ENCODE peak calls at places on chromosomes 11 and 22, in nine cellular contexts. G is RWPE2; C is RKO; F is NCI-H1930; Y is skeletal muscle cell; S is astrocyte of the spinal cord; Z is cortex of kidney; V is NCI-H460; L is CD8-positive, alpha-beta memory T cell. X is an unnamed sample.

GRCh38 chr11:3223932-3224729 is 5.5 kb upstream of the MRGPRG start:
- DNase-seq in L (no peak), G (no peak), F (no peak), Y (no peak), Z (no peak), S (no peak), C (no peak), V (no peak), X (no peak)

GRCh38 chr11:113387605-113388211 is at the start of gene ANKK1:
- DNase-seq in F (peak), L (no peak), G (no peak), Y (no peak), S (no peak), V (no peak), C (no peak), Z (no peak), X (no peak)

GRCh38 chr11:132904566-132904965 is 627.7 kb downstream of the OPCML start:
- DNase-seq in F (no peak), L (no peak), V (no peak), S (no peak), C (no peak), Z (no peak), G (no peak), Y (no peak), X (no peak)

GRCh38 chr11:26042113-26042512 is 289.8 kb upstream of the ANO3 start:
- DNase-seq in G (peak), V (no peak), S (no peak), F (no peak), C (no peak), Y (no peak), L (no peak), Z (no peak), X (no peak)

GRCh38 chr11:130062030-130062429 is 7.7 kb upstream of the APLP2 start:
- DNase-seq in Y (no peak), V (no peak), Z (no peak), C (no peak), F (no peak), S (no peak), G (no peak), L (no peak), X (no peak)

GRCh38 chr22:36838119-36839030 is 21.5 kb upstream of the PVALB start:
- DNase-seq in C (no peak), G (no peak), Z (no peak), V (no peak), F (no peak), Y (no peak), L (no peak), S (no peak), X (no peak)

GRCh38 chr11:65133724-65134123 is 595 bp downstream of the SYVN1 start:
- DNase-seq in Y (no peak), V (no peak), F (no peak), G (no peak), C (no peak), L (no peak), Z (no peak), S (no peak), X (no peak)

GRCh38 chr11:96465537-96465936 is 75.7 kb downstream of the JRKL start:
- DNase-seq in S (no peak), L (no peak), F (no peak), Z (no peak), G (no peak), C (no peak), Y (no peak), V (no peak), X (no peak)

GRCh38 chr11:28176231-28176853 is 68.2 kb downstream of the METTL15 start:
- DNase-seq in L (no peak), Z (no peak), Y (no peak), C (no peak), F (no peak), G (no peak), V (peak), S (no peak), X (no peak)

GRCh38 chr22:19122752-19123492 is 710 bp upstream of the DGCR2 start:
- DNase-seq in S (no peak), V (no peak), C (no peak), Z (no peak), F (no peak), Y (no peak), G (no peak), L (peak), X (no peak)

GRCh38 chr11:13963169-13963948 is 836 bp downstream of the SPON1 start:
- DNase-seq in F (no peak), C (no peak), S (no peak), G (no peak), V (no peak), L (peak), Z (no peak), Y (no peak), X (peak)

GRCh38 chr11:75347781-75348613 is 3.5 kb downstream of the ARRB1 start:
- DNase-seq in C (no peak), F (no peak), Z (no peak), Y (peak), V (no peak), G (no peak), S (peak), L (no peak), X (no peak)

GRCh38 chr11:32430586-32431357 is 4.6 kb downstream of the WT1 start:
- DNase-seq in V (no peak), Y (no peak), C (no peak), F (no peak), L (no peak), Z (no peak), G (no peak), S (no peak), X (no peak)

GRCh38 chr11:19713221-19714092 is 820 bp downstream of the NAV2 start:
- DNase-seq in L (peak), Z (no peak), G (peak), Y (no peak), V (no peak), C (no peak), F (no peak), S (peak), X (no peak)